ENCODE peak calls at places on chromosome 21, in ten cellular contexts. G is psoas muscle; Y is CD8-positive, alpha-beta T cell; R is PC-3; P is HCT116; J is suprapubic skin; Z is Peyer's patch; A is IMR-90; B is hepatocyte; D is breast epithelium. E is an unnamed sample. For H3K27me3, the result is how much of the 10 kb centered on the place peaks cover.

GRCh38 chr21:16169102-16169511 is 439.3 kb downstream of the USP25 start:
- DNase-seq in G (no peak), Y (no peak), R (no peak), P (no peak), J (no peak), Z (no peak), A (peak), B (peak), D (no peak), E (peak)

GRCh38 chr21:29638761-29639327 is 301.0 kb downstream of the GRIK1 start:
- DNase-seq in G (no peak), Y (no peak), R (no peak), P (no peak), J (no peak), Z (no peak), A (no peak), B (no peak), D (no peak), E (no peak)

GRCh38 chr21:38875694-38876492 is 70.2 kb downstream of the ETS2 start:
- DNase-seq in G (no peak), Y (no peak), R (no peak), P (no peak), J (no peak), Z (no peak), A (peak), B (no peak), D (no peak), E (peak)

GRCh38 chr21:20996421-20997307 is 1.5 kb upstream of the NCAM2 start:
- DNase-seq in G (no peak), Y (no peak), R (peak), P (no peak), J (no peak), Z (no peak), A (peak), B (peak), D (no peak), E (no peak)

GRCh38 chr21:17799414-17800164 is 19.6 kb downstream of the C21orf91 start:
- DNase-seq in G (no peak), Y (no peak), R (no peak), P (no peak), J (no peak), Z (no peak), A (no peak), B (no peak), D (no peak), E (no peak)

GRCh38 chr21:40047993-40048730 is 180.9 kb downstream of the PCP4 start:
- DNase-seq in G (no peak), Y (no peak), R (no peak), P (no peak), J (no peak), Z (no peak), A (no peak), B (no peak), D (no peak), E (peak)

GRCh38 chr21:37341254-37341960 is 25.2 kb upstream of the DYRK1A start:
- DNase-seq in G (no peak), Y (no peak), R (peak), P (no peak), J (no peak), Z (no peak), A (peak), B (no peak), D (no peak), E (no peak)

GRCh38 chr21:18478513-18478912 is 74.9 kb upstream of the TMPRSS15 start:
- DNase-seq in G (no peak), Y (no peak), R (no peak), P (no peak), J (no peak), Z (no peak), A (no peak), B (no peak), D (no peak), E (no peak)

GRCh38 chr21:15701845-15702244 is 27.9 kb upstream of the USP25 start:
- DNase-seq in G (no peak), Y (no peak), R (no peak), P (no peak), J (no peak), Z (no peak), A (no peak), B (no peak), D (no peak), E (no peak)

DNA sequence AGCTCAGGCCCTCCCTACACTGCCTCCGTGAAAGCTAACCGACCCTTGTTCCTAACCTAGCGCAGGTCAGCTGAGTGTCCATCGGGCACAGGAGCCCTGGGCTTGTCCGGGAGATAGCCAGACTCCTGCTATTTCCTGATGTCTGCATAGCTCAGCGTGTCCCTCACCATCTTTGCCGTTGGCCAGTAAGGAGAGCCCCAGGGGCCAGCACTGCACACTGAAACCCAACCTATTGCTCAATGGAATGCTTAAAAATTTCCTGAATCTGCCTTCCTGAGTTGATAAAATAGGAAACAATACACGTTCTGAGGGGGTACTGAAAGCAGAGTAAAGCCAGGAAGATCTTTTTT is 2.2 kb downstream of the RUNX1 start:
- DNase-seq in G (peak), Y (no peak), R (no peak), P (no peak), J (no peak), Z (no peak), A (no peak), B (no peak), D (no peak), E (no peak)
- H3K4me3 ChIP-seq in G (peak), Y (peak), R (peak), P (peak), J (peak), Z (peak), A (peak), B (no peak), D (peak), E (no peak)

DNA sequence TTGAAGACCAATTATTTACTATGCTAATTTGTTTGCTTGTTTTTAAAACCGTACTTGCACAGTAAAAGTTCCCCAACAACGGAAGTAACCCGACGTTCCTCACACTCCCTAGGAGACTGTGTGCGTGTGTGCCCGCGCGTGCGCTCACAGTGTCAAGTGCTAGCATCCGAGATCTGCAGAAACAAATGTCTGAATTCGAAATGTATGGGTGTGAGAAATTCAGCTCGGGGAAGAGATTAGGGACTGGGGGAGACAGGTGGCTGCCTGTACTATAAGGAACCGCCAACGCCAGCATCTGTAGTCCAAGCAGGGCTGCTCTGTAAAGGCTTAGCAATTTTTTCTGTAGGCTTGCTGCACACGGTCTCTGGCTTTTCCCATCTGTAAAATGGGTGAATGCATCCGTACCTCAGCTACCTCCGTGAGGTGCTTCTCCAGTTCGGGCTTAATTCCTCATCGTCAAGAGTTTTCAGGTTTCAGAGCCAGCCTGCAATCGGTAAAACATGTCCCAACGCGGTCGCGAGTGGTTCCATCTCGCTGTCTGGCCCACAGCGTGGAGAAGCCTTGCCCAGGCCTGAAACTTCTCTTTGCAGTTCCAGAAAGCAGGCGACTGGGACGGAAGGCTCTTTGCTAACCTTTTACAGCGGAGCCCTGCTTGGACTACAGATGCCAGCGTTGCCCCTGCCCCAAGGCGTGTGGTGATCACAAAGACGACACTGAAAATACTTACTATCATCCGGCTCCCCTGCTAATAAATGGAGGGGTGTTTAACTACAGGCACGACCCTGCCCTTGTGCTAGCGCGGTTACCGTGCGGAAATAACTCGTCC is 1.2 kb upstream of the OLIG2 start:
- DNase-seq in G (no peak), Y (no peak), R (no peak), P (no peak), J (no peak), Z (no peak), A (no peak), B (no peak), D (no peak), E (no peak)
- H3K27me3 ChIP-seq in G (half or more), Y (under half), R (half or more), P (under half), J (half or more), Z (under half), A (half or more), B (half or more), D (under half), E (half or more)

GRCh38 chr21:44071359-44072104 is 35.7 kb upstream of the PWP2 start:
- DNase-seq in G (no peak), Y (no peak), R (no peak), P (no peak), J (no peak), Z (no peak), A (no peak), B (no peak), D (no peak), E (no peak)
- TF ChIP-seq CTCF in G (no peak), Y (no peak), R (no peak), P (peak), J (no peak), Z (no peak), A (no peak), B (no peak), D (no peak), E (no peak)

GRCh38 chr21:45620201-45620600 is 23.3 kb upstream of the PCBP3 start:
- DNase-seq in G (no peak), Y (peak), R (no peak), P (no peak), J (peak), Z (peak), A (no peak), B (no peak), D (peak), E (no peak)

GRCh38 chr21:45622416-45623097 is 21.0 kb upstream of the PCBP3 start:
- DNase-seq in G (no peak), Y (peak), R (no peak), P (no peak), J (peak), Z (peak), A (no peak), B (no peak), D (peak), E (no peak)

GRCh38 chr21:45618287-45618686 is 25.2 kb upstream of the PCBP3 start:
- DNase-seq in G (no peak), Y (peak), R (no peak), P (no peak), J (peak), Z (peak), A (peak), B (peak), D (peak), E (no peak)

GRCh38 chr21:45617021-45617930 is 26.2 kb upstream of the PCBP3 start:
- DNase-seq in G (no peak), Y (peak), R (no peak), P (no peak), J (peak), Z (peak), A (no peak), B (no peak), D (peak), E (no peak)

GRCh38 chr21:45618846-45619485 is 24.6 kb upstream of the PCBP3 start:
- DNase-seq in G (no peak), Y (peak), R (peak), P (no peak), J (peak), Z (peak), A (no peak), B (no peak), D (peak), E (no peak)
- H3K4me3 ChIP-seq in G (no peak), Y (no peak), R (no peak), P (no peak), J (no peak), Z (no peak), A (no peak), B (no peak), D (no peak), E (no peak)

DNA sequence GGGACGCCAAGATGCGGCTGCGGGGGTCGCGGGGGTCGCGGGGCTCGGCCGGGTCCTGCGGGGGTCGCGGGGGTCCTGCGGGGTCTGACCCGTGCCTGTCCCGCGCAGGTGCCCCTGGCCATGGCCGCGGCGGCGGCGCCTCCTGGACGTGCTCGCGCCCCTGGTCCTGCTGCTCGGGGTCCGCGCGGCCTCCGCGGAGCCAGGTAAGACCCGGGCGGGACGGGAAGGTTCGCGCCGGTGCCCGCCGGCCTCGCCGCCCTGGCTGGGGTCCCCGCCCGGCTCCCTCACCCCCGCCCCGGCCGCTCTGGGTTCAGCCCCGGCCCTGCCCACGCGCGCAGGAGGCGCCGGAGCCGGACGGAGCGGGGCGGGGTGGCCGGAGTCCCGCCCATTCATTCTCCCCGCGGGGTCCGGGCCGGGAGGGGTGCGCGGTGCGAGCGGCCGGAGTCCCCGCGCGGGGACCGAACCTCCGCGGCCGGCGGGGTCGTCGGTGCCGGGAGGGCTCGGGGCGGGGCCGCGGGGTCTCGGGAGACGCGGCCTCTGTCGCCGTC is 380 bp downstream of the COL18A1 start:
- DNase-seq in G (peak), Y (no peak), R (peak), P (no peak), J (no peak), Z (no peak), A (peak), B (peak), D (no peak), E (no peak)
- H3K27me3 ChIP-seq in G (half or more), Y (under half), R (under half), P (under half), J (under half), Z (under half), A (under half), B (under half), D (under half), E (under half)